ENCODE peak calls at places on chromosome 19, in five cellular contexts. One of them, this sample, is unnamed.

GRCh38 chr19:42323473-42323851 is 2.0 kb upstream of the MEGF8 start:
- DNase-seq in CD14-positive monocyte: no peak
- DNase-seq in A549: no peak
- DNase-seq in progenitor cell of endocrine pancreas: no peak
- DNase-seq in neural crest cell: no peak
- DNase-seq in this sample: no peak

GRCh38 chr19:9487016-9487415 is 11.4 kb downstream of the ZNF560 start:
- DNase-seq in A549: no peak
- DNase-seq in CD14-positive monocyte: no peak
- DNase-seq in progenitor cell of endocrine pancreas: no peak
- DNase-seq in neural crest cell: no peak
- DNase-seq in this sample: no peak

GRCh38 chr19:11164879-11165406 is 9.4 kb upstream of the SPC24 start:
- DNase-seq in A549: no peak
- DNase-seq in progenitor cell of endocrine pancreas: no peak
- DNase-seq in CD14-positive monocyte: no peak
- DNase-seq in neural crest cell: no peak
- DNase-seq in this sample: no peak

GRCh38 chr19:23776507-23777205 is 18.0 kb upstream of the ZNF681 start:
- DNase-seq in progenitor cell of endocrine pancreas: no peak
- DNase-seq in neural crest cell: no peak
- DNase-seq in CD14-positive monocyte: no peak
- DNase-seq in A549: no peak
- DNase-seq in this sample: no peak

GRCh38 chr19:6278740-6279619 is 795 bp downstream of the MLLT1 start:
- DNase-seq in neural crest cell: no peak
- DNase-seq in A549: no peak
- DNase-seq in CD14-positive monocyte: no peak
- DNase-seq in progenitor cell of endocrine pancreas: no peak
- DNase-seq in this sample: no peak

GRCh38 chr19:11381535-11382369 is 2.4 kb downstream of the EPOR start:
- DNase-seq in progenitor cell of endocrine pancreas: peak; percentile 38
- DNase-seq in CD14-positive monocyte: peak; percentile 94
- DNase-seq in A549: peak; percentile 83
- DNase-seq in neural crest cell: peak; percentile 67
- DNase-seq in this sample: peak; percentile 66

GRCh38 chr19:32566246-32566830 is 14.7 kb upstream of the PDCD5 start:
- DNase-seq in CD14-positive monocyte: no peak
- DNase-seq in neural crest cell: no peak
- DNase-seq in progenitor cell of endocrine pancreas: no peak
- DNase-seq in A549: no peak
- DNase-seq in this sample: no peak

GRCh38 chr19:47682939-47683338 is 30.3 kb upstream of the EHD2 start:
- DNase-seq in A549: no peak
- DNase-seq in progenitor cell of endocrine pancreas: no peak
- DNase-seq in CD14-positive monocyte: no peak
- DNase-seq in neural crest cell: no peak
- DNase-seq in this sample: no peak

GRCh38 chr19:41701401-41702075 is 6.9 kb upstream of the CEACAM5 start:
- DNase-seq in A549: peak; percentile 58
- DNase-seq in CD14-positive monocyte: no peak
- DNase-seq in neural crest cell: no peak
- DNase-seq in progenitor cell of endocrine pancreas: no peak
- DNase-seq in this sample: no peak

GRCh38 chr19:46373573-46374359 is 26.9 kb downstream of the PPP5C start:
- DNase-seq in neural crest cell: no peak
- DNase-seq in A549: peak; percentile 88
- DNase-seq in progenitor cell of endocrine pancreas: peak; percentile 37
- DNase-seq in CD14-positive monocyte: no peak
- DNase-seq in this sample: no peak
- TF ChIP-seq CTCF in neural crest cell: no peak
- TF ChIP-seq CTCF in A549: peak; percentile 19
- TF ChIP-seq CTCF in progenitor cell of endocrine pancreas: no peak
- TF ChIP-seq CTCF in CD14-positive monocyte: no peak
- TF ChIP-seq CTCF in this sample: no peak

DNA sequence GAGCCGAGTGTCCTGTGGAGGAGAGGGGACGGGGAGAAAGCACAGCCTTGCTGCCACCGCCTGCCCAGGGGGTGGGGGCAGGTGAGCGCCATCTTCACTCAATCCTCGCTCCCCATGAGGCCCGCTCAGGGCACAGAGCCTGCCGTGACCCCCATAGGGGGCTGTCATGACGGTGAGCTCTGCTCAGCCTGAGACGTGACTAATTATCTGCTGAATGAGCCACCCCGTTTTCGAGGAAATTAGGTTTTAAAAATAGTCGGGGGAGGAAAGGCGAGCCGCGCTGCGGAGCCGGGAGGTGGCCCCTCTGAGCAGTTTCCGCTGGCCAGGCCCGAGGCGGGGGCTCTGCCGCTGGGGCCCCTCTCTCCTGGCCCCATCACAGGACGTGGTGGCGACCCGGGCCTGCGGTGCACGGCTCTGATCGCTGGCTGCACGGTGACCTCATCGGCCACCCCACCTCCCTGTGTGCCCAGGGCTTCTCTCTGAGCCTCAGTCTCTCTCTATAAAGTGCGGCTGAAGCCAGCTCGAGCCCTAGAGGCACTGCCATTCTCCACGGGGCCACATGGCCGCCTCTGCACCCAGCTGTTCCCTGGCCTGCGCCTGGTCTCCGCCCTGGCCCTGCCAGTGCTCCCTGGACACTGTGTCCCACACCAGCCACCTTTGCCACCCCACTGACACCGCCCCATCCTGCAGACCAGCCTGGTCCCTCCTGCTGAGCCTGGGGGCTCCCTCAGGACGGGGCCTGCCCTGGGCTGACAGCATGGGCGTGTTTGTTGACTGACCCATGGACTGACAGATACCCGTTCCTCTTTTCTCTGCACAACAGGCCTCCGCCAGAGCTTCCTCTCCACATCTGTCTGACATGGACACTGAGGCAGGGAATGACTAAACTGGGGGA is 28.3 kb downstream of the PIP5K1C start:
- DNase-seq in CD14-positive monocyte: no peak
- DNase-seq in A549: no peak
- DNase-seq in neural crest cell: no peak
- DNase-seq in progenitor cell of endocrine pancreas: no peak
- DNase-seq in this sample: no peak
- TF ChIP-seq CTCF in CD14-positive monocyte: no peak
- TF ChIP-seq CTCF in A549: no peak
- TF ChIP-seq CTCF in neural crest cell: no peak
- TF ChIP-seq CTCF in progenitor cell of endocrine pancreas: no peak
- TF ChIP-seq CTCF in this sample: no peak

GRCh38 chr19:53657778-53658177 is 26.0 kb downstream of the DPRX start:
- DNase-seq in CD14-positive monocyte: no peak
- DNase-seq in A549: no peak
- DNase-seq in neural crest cell: no peak
- DNase-seq in progenitor cell of endocrine pancreas: no peak
- DNase-seq in this sample: no peak

GRCh38 chr19:53660584-53660983 is 28.8 kb downstream of the DPRX start:
- DNase-seq in progenitor cell of endocrine pancreas: no peak
- DNase-seq in neural crest cell: no peak
- DNase-seq in CD14-positive monocyte: no peak
- DNase-seq in A549: no peak
- DNase-seq in this sample: no peak

GRCh38 chr19:53657330-53657729 is 25.5 kb downstream of the DPRX start:
- DNase-seq in neural crest cell: no peak
- DNase-seq in CD14-positive monocyte: no peak
- DNase-seq in A549: no peak
- DNase-seq in progenitor cell of endocrine pancreas: no peak
- DNase-seq in this sample: no peak

GRCh38 chr19:53662209-53662608 is 30.4 kb downstream of the DPRX start:
- DNase-seq in A549: no peak
- DNase-seq in progenitor cell of endocrine pancreas: no peak
- DNase-seq in CD14-positive monocyte: no peak
- DNase-seq in neural crest cell: no peak
- DNase-seq in this sample: no peak

GRCh38 chr19:53659292-53659691 is 27.5 kb downstream of the DPRX start:
- DNase-seq in A549: no peak
- DNase-seq in CD14-positive monocyte: no peak
- DNase-seq in neural crest cell: peak; percentile 35
- DNase-seq in progenitor cell of endocrine pancreas: peak; percentile 18
- DNase-seq in this sample: no peak
- TF ChIP-seq CTCF in A549: no peak
- TF ChIP-seq CTCF in CD14-positive monocyte: no peak
- TF ChIP-seq CTCF in neural crest cell: peak; percentile 73
- TF ChIP-seq CTCF in progenitor cell of endocrine pancreas: peak; percentile 71
- TF ChIP-seq CTCF in this sample: no peak

GRCh38 chr19:30492581-30492980 is 120.4 kb downstream of the ZNF536 start:
- DNase-seq in progenitor cell of endocrine pancreas: no peak
- DNase-seq in A549: no peak
- DNase-seq in neural crest cell: no peak
- DNase-seq in CD14-positive monocyte: no peak
- DNase-seq in this sample: no peak
- TF ChIP-seq CTCF in progenitor cell of endocrine pancreas: no peak
- TF ChIP-seq CTCF in A549: no peak
- TF ChIP-seq CTCF in neural crest cell: no peak
- TF ChIP-seq CTCF in CD14-positive monocyte: no peak
- TF ChIP-seq CTCF in this sample: no peak

GRCh38 chr19:13839193-13839937 is 37.6 kb upstream of the NANOS3 start:
- DNase-seq in neural crest cell: no peak
- DNase-seq in progenitor cell of endocrine pancreas: no peak
- DNase-seq in A549: no peak
- DNase-seq in CD14-positive monocyte: peak; percentile 94
- DNase-seq in this sample: no peak
- TF ChIP-seq CTCF in neural crest cell: no peak
- TF ChIP-seq CTCF in progenitor cell of endocrine pancreas: no peak
- TF ChIP-seq CTCF in A549: no peak
- TF ChIP-seq CTCF in CD14-positive monocyte: no peak
- TF ChIP-seq CTCF in this sample: no peak

GRCh38 chr19:16328824-16329482 is 4.3 kb downstream of the KLF2 start:
- DNase-seq in CD14-positive monocyte: no peak
- DNase-seq in progenitor cell of endocrine pancreas: no peak
- DNase-seq in neural crest cell: no peak
- DNase-seq in A549: no peak
- DNase-seq in this sample: no peak
- TF ChIP-seq CTCF in CD14-positive monocyte: peak; percentile 34
- TF ChIP-seq CTCF in progenitor cell of endocrine pancreas: no peak
- TF ChIP-seq CTCF in neural crest cell: no peak
- TF ChIP-seq CTCF in A549: no peak
- TF ChIP-seq CTCF in this sample: no peak

GRCh38 chr19:13152854-13153626 is 2.8 kb downstream of the IER2 start:
- DNase-seq in progenitor cell of endocrine pancreas: peak; percentile 96
- DNase-seq in A549: peak; percentile 77
- DNase-seq in CD14-positive monocyte: peak; percentile 97
- DNase-seq in neural crest cell: peak; percentile 99
- DNase-seq in this sample: peak; percentile 86
- TF ChIP-seq CTCF in progenitor cell of endocrine pancreas: peak; percentile 30
- TF ChIP-seq CTCF in A549: no peak
- TF ChIP-seq CTCF in CD14-positive monocyte: peak; percentile 30
- TF ChIP-seq CTCF in neural crest cell: peak; percentile 20
- TF ChIP-seq CTCF in this sample: peak; percentile 15

This sample was measured in D721Med.